ENCODE peak calls at places on chromosome 16, in five cellular contexts. S is right lobe of liver, W is testis, V is D721Med, C is fibroblast of pulmonary artery. B is an unnamed sample.

GRCh38 chr16:6231351-6231750 is 1101.3 kb upstream of the RBFOX1 start:
- DNase-seq in S (no peak), W (no peak), V (no peak), C (no peak), B (no peak)

GRCh38 chr16:14097182-14097951 is 26.2 kb downstream of the MRTFB start:
- DNase-seq in S (no peak), W (no peak), V (no peak), C (no peak), B (peak; percentile 76)

GRCh38 chr16:60230666-60231065 is 1496.5 kb upstream of the GOT2 start:
- DNase-seq in S (no peak), W (no peak), V (no peak), C (no peak), B (no peak)

GRCh38 chr16:71205482-71206131 is 24.9 kb downstream of the HYDIN start:
- DNase-seq in S (peak; percentile 72), W (no peak), V (no peak), C (no peak), B (no peak)

GRCh38 chr16:22353188-22353919 is 21.1 kb downstream of the CDR2 start:
- DNase-seq in S (no peak), W (no peak), V (no peak), C (peak; percentile 80), B (no peak)

GRCh38 chr16:12176051-12176450 is 199.5 kb downstream of the SNX29 start:
- DNase-seq in S (no peak), W (no peak), V (no peak), C (no peak), B (no peak)

GRCh38 chr16:50806099-50807062 is 64.5 kb downstream of the CYLD start:
- DNase-seq in S (peak; percentile 83), W (peak; percentile 92), V (peak; percentile 36), C (peak; percentile 93), B (peak; percentile 83)

GRCh38 chr16:69858196-69859104 is 92.7 kb upstream of the CLEC18A start:
- DNase-seq in S (no peak), W (no peak), V (no peak), C (no peak), B (no peak)

GRCh38 chr16:74825016-74825415 is 50.4 kb upstream of the FA2H start:
- DNase-seq in S (no peak), W (no peak), V (no peak), C (no peak), B (no peak)

GRCh38 chr16:4936181-4936990 is 562 bp downstream of the PPL start:
- DNase-seq in S (peak; percentile 69), W (no peak), V (peak; percentile 35), C (no peak), B (peak; percentile 86)

GRCh38 chr16:30335598-30336474 is 19.3 kb downstream of the CD2BP2 start:
- DNase-seq in S (peak; percentile 87), W (peak; percentile 67), V (no peak), C (peak; percentile 28), B (peak; percentile 42)

GRCh38 chr16:70725912-70726828 is 40.3 kb upstream of the MTSS2 start:
- DNase-seq in S (no peak), W (peak; percentile 85), V (no peak), C (no peak), B (no peak)

GRCh38 chr16:3590736-3591435 is 13.7 kb upstream of the NLRC3 start:
- DNase-seq in S (no peak), W (no peak), V (no peak), C (no peak), B (no peak)

GRCh38 chr16:12901597-12902436 is at the start of gene SHISA9:
- DNase-seq in S (no peak), W (no peak), V (no peak), C (no peak), B (no peak)

GRCh38 chr16:11262915-11263314 is 6.2 kb downstream of the TNP2 start:
- DNase-seq in S (no peak), W (no peak), V (no peak), C (no peak), B (no peak)

GRCh38 chr16:76705883-76706282 is 428.7 kb downstream of the CNTNAP4 start:
- DNase-seq in S (no peak), W (no peak), V (no peak), C (no peak), B (no peak)

GRCh38 chr16:6964679-6965078 is 368.0 kb upstream of the RBFOX1 start:
- DNase-seq in S (no peak), W (no peak), V (peak; percentile 49), C (no peak), B (no peak)

GRCh38 chr16:49200223-49200820 is 81.3 kb downstream of the CBLN1 start:
- DNase-seq in S (no peak), W (no peak), V (no peak), C (no peak), B (no peak)

GRCh38 chr16:50718761-50719400 is 23.0 kb upstream of the CYLD start:
- DNase-seq in S (no peak), W (no peak), V (no peak), C (no peak), B (peak; percentile 63)

GRCh38 chr16:28087675-28088285 is 24.3 kb upstream of the GSG1L start:
- DNase-seq in S (no peak), W (no peak), V (no peak), C (no peak), B (no peak)

GRCh38 chr16:67841198-67841815 is 813 bp upstream of the THAP11 start:
- DNase-seq in S (no peak), W (no peak), V (no peak), C (no peak), B (no peak)

GRCh38 chr16:67844441-67844840 is 2.3 kb upstream of the NUTF2 start:
- DNase-seq in S (no peak), W (no peak), V (no peak), C (peak; percentile 33), B (no peak)

GRCh38 chr16:67843343-67843765 is 1.2 kb downstream of the THAP11 start:
- DNase-seq in S (no peak), W (no peak), V (no peak), C (no peak), B (no peak)

GRCh38 chr16:67841816-67842508 is at the start of gene THAP11:
- DNase-seq in S (peak; percentile 95), W (peak; percentile 97), V (peak; percentile 68), C (peak; percentile 96), B (peak; percentile 97)

GRCh38 chr16:67842509-67843342 is 606 bp downstream of the THAP11 start:
- DNase-seq in S (peak; percentile 71), W (peak; percentile 62), V (no peak), C (peak; percentile 56), B (peak; percentile 44)
- TF ChIP-seq CTCF in S (peak; percentile 20), W (no peak), V (no peak), C (peak; percentile 43), B (no peak)

GRCh38 chr16:81263470-81264200 is 25.1 kb downstream of the BCO1 start:
- DNase-seq in S (no peak), W (peak; percentile 68), V (no peak), C (peak; percentile 60), B (no peak)
- TF ChIP-seq CTCF in S (no peak), W (no peak), V (no peak), C (peak; percentile 32), B (no peak)

DNA sequence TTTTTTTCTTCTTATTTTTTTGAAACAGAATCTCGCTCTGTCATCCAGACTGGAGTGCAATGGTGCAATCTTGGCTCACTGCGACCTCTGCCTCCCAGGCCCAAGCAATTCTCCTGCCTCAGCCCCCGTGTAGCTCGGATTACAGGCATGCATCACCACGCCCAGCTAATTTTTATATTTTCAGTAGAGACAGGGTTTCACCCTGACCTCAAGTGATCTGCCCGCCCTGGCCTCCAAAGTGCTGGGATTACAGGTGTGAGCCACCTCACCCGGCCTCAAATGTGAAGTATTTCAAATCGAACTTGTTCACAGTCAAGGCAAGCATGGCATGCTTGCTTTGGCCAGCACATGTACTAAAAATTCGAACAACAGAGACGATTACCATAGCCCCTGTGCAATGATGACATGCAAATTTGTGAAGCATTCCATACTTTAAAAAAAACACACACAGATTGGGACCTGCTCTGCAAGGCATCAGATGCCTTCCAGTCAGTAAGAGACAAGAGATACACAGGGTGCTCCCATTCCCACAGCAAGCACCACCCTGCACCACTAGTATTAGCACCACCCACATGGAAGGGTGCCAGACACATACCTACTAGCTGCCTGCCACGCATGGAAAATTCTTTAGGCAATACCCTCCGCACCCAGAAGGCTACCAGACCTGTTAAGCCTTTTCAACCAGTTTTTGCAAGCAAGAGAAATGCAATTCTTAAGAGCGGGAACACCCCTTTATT is 47.2 kb downstream of the ANKRD11 start:
- DNase-seq in S (no peak), W (no peak), V (no peak), C (peak; percentile 63), B (peak; percentile 96)
- TF ChIP-seq CTCF in S (no peak), W (no peak), V (no peak), C (no peak), B (no peak)

DNA sequence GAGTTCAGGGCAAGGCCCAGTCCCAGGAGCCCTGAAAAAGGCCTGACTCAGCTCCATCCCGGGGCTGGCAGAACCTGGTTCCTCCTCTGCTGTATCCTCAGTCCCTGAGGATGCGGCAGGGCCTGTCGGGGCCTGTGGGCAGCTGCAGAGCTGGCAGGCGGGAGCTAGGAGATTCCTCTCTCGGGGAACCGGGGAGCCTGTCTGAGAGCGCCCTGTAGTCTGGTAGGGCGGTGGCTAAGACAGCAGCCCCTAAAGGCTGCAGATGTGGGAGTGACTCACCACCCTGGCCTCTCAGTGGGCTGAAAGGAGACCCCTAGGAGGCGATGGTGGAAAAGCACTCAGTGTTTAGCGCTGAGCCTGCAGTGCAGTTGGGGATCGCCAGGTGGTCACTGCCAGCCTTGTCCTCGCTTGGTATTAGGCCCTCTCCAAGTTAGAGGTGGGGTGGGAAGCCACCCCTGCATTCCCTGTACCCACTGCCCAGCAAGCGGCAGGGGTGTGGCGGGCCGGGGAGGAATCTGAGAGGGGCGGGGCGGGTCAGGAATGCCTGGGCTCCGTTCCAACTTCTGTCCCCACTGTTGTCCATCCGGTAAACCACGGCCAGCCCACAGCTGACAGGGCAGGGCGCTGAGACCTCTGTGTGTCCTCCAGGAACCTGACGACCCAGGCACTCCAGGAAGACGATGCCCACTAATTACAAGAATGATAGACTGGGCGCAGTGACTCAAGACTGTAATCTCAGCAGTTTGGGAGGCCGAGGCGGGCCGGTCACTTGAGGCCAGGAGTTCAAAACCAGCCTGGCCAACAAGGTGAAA is 29.5 kb upstream of the CDH1 start:
- DNase-seq in S (no peak), W (peak; percentile 28), V (no peak), C (peak; percentile 13), B (peak; percentile 97)
- TF ChIP-seq CTCF in S (no peak), W (no peak), V (no peak), C (peak; percentile 4), B (peak; percentile 72)

GRCh38 chr16:23867566-23867965 is 31.8 kb downstream of the PRKCB start:
- DNase-seq in S (no peak), W (no peak), V (no peak), C (no peak), B (no peak)
- TF ChIP-seq CTCF in S (no peak), W (no peak), V (no peak), C (no peak), B (no peak)

DNA sequence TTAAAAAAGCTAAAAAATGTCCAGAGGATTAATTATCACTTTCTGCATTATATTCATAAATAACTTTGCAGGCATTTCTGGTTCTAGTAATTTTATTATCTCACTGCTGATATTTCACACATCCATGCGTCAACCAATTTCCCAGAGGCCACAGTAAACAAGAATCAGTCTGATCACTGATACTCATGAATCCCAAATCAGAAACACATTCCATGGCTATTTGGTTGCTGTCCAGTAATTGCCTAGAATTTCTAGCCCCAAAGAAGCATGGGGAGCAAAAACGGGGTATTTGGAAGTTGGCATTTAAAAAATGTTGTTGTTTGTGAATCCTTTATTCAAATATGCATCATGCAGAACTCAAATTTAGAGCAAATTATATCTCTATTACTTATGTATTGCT is 244.8 kb downstream of the CDH8 start:
- DNase-seq in S (no peak), W (no peak), V (no peak), C (peak; percentile 27), B (no peak)
- TF ChIP-seq CTCF in S (no peak), W (no peak), V (no peak), C (no peak), B (no peak)